ENCODE peak calls at places on chromosomes 11 and 22, in seven cellular contexts. B is astrocyte of the spinal cord, X is lower lobe of right lung, R is stomach, Y is HL-60, K is lung, Z is HCT116. N is an unnamed sample.

GRCh38 chr11:104694259-104695070 is 203.8 kb downstream of the CASP12 start:
- DNase-seq in X (no peak), K (no peak), B (peak), Y (no peak), R (no peak), Z (no peak), N (no peak)

GRCh38 chr22:19882446-19883381 is 28.0 kb upstream of the GNB1L start:
- DNase-seq in X (peak), R (no peak), Z (no peak), Y (no peak), K (no peak), B (no peak), N (no peak)

GRCh38 chr22:39513791-39514190 is 6.6 kb upstream of the ATF4 start:
- DNase-seq in Y (no peak), K (no peak), B (no peak), Z (no peak), X (no peak), R (no peak), N (no peak)

GRCh38 chr11:43555811-43556210 is 124.7 kb upstream of the HSD17B12 start:
- DNase-seq in R (no peak), Y (no peak), Z (no peak), B (peak), K (no peak), X (no peak), N (no peak)

GRCh38 chr11:108663154-108663877 is 1.6 kb upstream of the DDX10 start:
- DNase-seq in X (no peak), B (no peak), Y (no peak), Z (no peak), R (no peak), K (no peak), N (no peak)

GRCh38 chr11:15157181-15157580 is 42.5 kb downstream of the INSC start:
- DNase-seq in Z (no peak), R (no peak), Y (no peak), X (no peak), K (no peak), B (peak), N (no peak)

GRCh38 chr11:70468256-70469230 is 70.2 kb downstream of the CTTN start:
- DNase-seq in K (no peak), X (no peak), Y (no peak), R (no peak), Z (no peak), B (no peak), N (no peak)

GRCh38 chr22:25795437-25795836 is 53.4 kb downstream of the MYO18B start:
- DNase-seq in Y (no peak), K (no peak), R (no peak), B (no peak), X (no peak), Z (no peak), N (no peak)

GRCh38 chr11:109729761-109730160 is 307.8 kb downstream of the C11orf87 start:
- DNase-seq in K (no peak), B (no peak), Z (no peak), Y (no peak), X (no peak), R (no peak), N (no peak)

GRCh38 chr22:49360746-49361145 is 466.9 kb downstream of the BRD1 start:
- DNase-seq in Z (no peak), K (no peak), R (no peak), B (no peak), X (no peak), Y (no peak), N (no peak)

GRCh38 chr11:78902771-78903507 is 328.3 kb upstream of the NARS2 start:
- DNase-seq in R (no peak), X (no peak), Z (no peak), Y (no peak), B (no peak), K (no peak), N (no peak)

GRCh38 chr22:24117942-24118341 is 63.3 kb upstream of the SUSD2 start:
- DNase-seq in X (no peak), Z (no peak), Y (no peak), R (no peak), B (no peak), K (no peak), N (no peak)

GRCh38 chr11:111775024-111775710 is 9.0 kb upstream of the PPP2R1B start:
- DNase-seq in Z (no peak), K (no peak), B (peak), X (no peak), Y (no peak), R (peak), N (no peak)

GRCh38 chr22:42321908-42322561 is 51.6 kb upstream of the TCF20 start:
- DNase-seq in R (no peak), Z (no peak), Y (no peak), B (no peak), X (no peak), K (no peak), N (no peak)

GRCh38 chr11:58927393-58928081 is 11.8 kb upstream of the GLYATL1 start:
- DNase-seq in X (no peak), B (peak), R (peak), Y (no peak), K (no peak), Z (no peak), N (peak)

GRCh38 chr22:22091400-22091878 is 108.9 kb upstream of the TOP3B start:
- DNase-seq in Y (no peak), R (no peak), Z (no peak), B (no peak), K (no peak), X (no peak), N (no peak)
- TF ChIP-seq CTCF in Y (no peak), R (no peak), Z (no peak), B (no peak), K (no peak), X (no peak), N (no peak)

GRCh38 chr11:67354314-67355022 is 1.1 kb upstream of the POLD4 start:
- DNase-seq in X (peak), Z (peak), K (peak), Y (peak), B (peak), R (peak), N (no peak)
- TF ChIP-seq CTCF in X (no peak), Z (no peak), K (no peak), Y (no peak), B (peak), R (no peak), N (no peak)

GRCh38 chr22:43849731-43850130 is 12.6 kb downstream of the SULT4A1 start:
- DNase-seq in B (no peak), Z (no peak), X (no peak), R (no peak), K (no peak), Y (no peak), N (no peak)

GRCh38 chr22:43846966-43847365 is 15.3 kb downstream of the SULT4A1 start:
- DNase-seq in R (no peak), B (no peak), Y (no peak), X (no peak), Z (no peak), K (no peak), N (no peak)

GRCh38 chr22:43847376-43848289 is 14.7 kb downstream of the SULT4A1 start:
- DNase-seq in Y (no peak), R (no peak), B (no peak), X (no peak), K (no peak), Z (no peak), N (no peak)

GRCh38 chr22:43850529-43850928 is 11.8 kb downstream of the SULT4A1 start:
- DNase-seq in B (no peak), X (no peak), K (no peak), Z (no peak), R (peak), Y (no peak), N (no peak)

GRCh38 chr22:43848366-43849171 is 13.7 kb downstream of the SULT4A1 start:
- DNase-seq in Y (no peak), B (peak), K (no peak), Z (peak), X (no peak), R (no peak), N (no peak)
- TF ChIP-seq CTCF in Y (no peak), B (peak), K (no peak), Z (peak), X (no peak), R (no peak), N (peak)

GRCh38 chr11:96155627-96156378 is 187.2 kb downstream of the MAML2 start:
- DNase-seq in Y (no peak), B (peak), Z (peak), X (peak), K (peak), R (peak), N (no peak)
- TF ChIP-seq CTCF in Y (no peak), B (peak), Z (peak), X (peak), K (no peak), R (no peak), N (peak)

DNA sequence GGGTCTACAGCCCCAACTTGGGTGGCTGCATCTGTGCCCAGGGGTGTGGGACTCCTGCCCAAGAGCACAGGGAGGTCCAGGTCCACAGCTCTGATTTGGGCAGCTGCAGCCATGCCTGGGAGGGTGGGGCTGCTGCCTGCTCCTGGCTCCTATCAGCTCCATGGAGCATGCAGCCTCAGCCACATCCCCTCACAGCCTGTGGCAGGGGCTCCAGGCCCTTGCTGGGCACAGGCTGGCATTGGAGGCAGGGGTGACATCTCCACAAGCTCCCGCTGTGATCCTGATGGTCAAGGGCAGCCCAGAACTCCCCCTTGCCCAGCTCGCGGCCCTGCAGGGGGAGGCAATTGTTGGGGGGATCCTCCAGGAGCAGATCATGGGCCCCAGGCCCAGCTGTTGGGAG is 6.3 kb upstream of the OR56A4 start:
- DNase-seq in K (no peak), X (no peak), R (no peak), Y (no peak), B (no peak), Z (no peak), N (no peak)
- TF ChIP-seq CTCF in K (no peak), X (no peak), R (no peak), Y (no peak), B (no peak), Z (no peak), N (no peak)

DNA sequence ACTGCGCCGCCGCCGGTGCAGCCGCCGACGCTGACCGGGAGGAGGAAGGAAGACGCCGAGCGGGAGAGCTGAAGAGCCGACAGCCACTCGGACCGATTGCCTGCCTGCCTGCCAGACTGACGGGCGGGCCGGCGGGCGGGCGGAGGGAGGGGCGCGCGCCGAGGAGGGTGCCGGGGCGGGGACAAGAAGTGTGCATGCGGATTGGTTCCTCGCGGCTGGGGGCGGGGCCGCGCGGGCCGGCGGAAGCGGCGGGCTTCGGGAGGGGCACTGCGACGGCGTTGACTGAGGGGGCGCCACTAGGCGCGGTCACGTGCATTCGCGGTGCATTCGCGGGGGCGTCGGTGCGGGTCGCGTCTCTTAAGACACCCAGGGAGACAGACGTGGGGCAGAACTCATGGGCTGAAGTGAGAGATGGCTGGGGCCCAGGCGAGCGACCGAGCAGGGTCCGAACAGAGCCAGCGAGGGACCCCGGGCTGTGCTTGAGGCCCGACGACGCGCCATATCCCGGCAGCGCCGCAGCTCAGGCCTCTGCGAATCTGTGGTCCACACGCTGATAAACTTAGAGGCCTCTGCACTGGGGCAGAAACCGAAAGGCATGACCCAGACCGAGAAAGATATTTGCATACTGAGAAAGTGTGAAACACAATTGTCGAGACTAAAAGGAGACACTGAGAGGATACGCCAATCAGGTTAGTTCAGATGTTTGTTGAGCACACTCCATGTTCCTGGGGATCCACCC is at the start of gene MAPK1:
- DNase-seq in R (peak), Y (peak), B (peak), X (peak), K (peak), Z (peak), N (peak)
- TF ChIP-seq CTCF in R (no peak), Y (no peak), B (peak), X (peak), K (no peak), Z (peak), N (peak)

N was measured in type B pancreatic cell.